ENCODE peak calls at places on chromosome 10, in six cellular contexts. One of them, this sample, is unnamed.
A peak's percentile ranks its signal among the peaks of the same experiment; 100 is the strongest.

GRCh38 chr10:79221110-79222051 is 125.9 kb upstream of the PPIF start:
- DNase-seq in SHP77 treated with DMSO at 0.1 percent for 48 hours: no peak
- DNase-seq in AG04449: no peak
- DNase-seq in activated T-cell treated with anti-CD3 and anti-CD28 coated beads for 24 hours: no peak
- DNase-seq in RPMI8226: no peak
- DNase-seq in stimulated activated CD4-positive, alpha-beta T cell treated with anti-CD3 and anti-CD28 coated beads, Interleukin-1b, Interleukin-23, amount 100 ng/mL, for 48 hours: no peak
- DNase-seq in this sample: no peak

GRCh38 chr10:28973309-28973972 is 296.1 kb downstream of the BAMBI start:
- DNase-seq in SHP77 treated with DMSO at 0.1 percent for 48 hours: no peak
- DNase-seq in AG04449: no peak
- DNase-seq in activated T-cell treated with anti-CD3 and anti-CD28 coated beads for 24 hours: no peak
- DNase-seq in RPMI8226: no peak
- DNase-seq in stimulated activated CD4-positive, alpha-beta T cell treated with anti-CD3 and anti-CD28 coated beads, Interleukin-1b, Interleukin-23, amount 100 ng/mL, for 48 hours: no peak
- DNase-seq in this sample: no peak

GRCh38 chr10:124706462-124706857 is 37.7 kb downstream of the FAM53B start:
- DNase-seq in SHP77 treated with DMSO at 0.1 percent for 48 hours: no peak
- DNase-seq in AG04449: no peak
- DNase-seq in activated T-cell treated with anti-CD3 and anti-CD28 coated beads for 24 hours: no peak
- DNase-seq in RPMI8226: no peak
- DNase-seq in stimulated activated CD4-positive, alpha-beta T cell treated with anti-CD3 and anti-CD28 coated beads, Interleukin-1b, Interleukin-23, amount 100 ng/mL, for 48 hours: no peak
- DNase-seq in this sample: no peak

GRCh38 chr10:73992899-73993788 is 4.8 kb upstream of the VCL start:
- DNase-seq in SHP77 treated with DMSO at 0.1 percent for 48 hours: no peak
- DNase-seq in AG04449: no peak
- DNase-seq in activated T-cell treated with anti-CD3 and anti-CD28 coated beads for 24 hours: no peak
- DNase-seq in RPMI8226: no peak
- DNase-seq in stimulated activated CD4-positive, alpha-beta T cell treated with anti-CD3 and anti-CD28 coated beads, Interleukin-1b, Interleukin-23, amount 100 ng/mL, for 48 hours: no peak
- DNase-seq in this sample: no peak

GRCh38 chr10:132876131-132876860 is 66.1 kb downstream of the CFAP46 start:
- DNase-seq in SHP77 treated with DMSO at 0.1 percent for 48 hours: no peak
- DNase-seq in AG04449: no peak
- DNase-seq in activated T-cell treated with anti-CD3 and anti-CD28 coated beads for 24 hours: no peak
- DNase-seq in RPMI8226: no peak
- DNase-seq in stimulated activated CD4-positive, alpha-beta T cell treated with anti-CD3 and anti-CD28 coated beads, Interleukin-1b, Interleukin-23, amount 100 ng/mL, for 48 hours: no peak
- DNase-seq in this sample: no peak

GRCh38 chr10:75209325-75210192 is 1.0 kb upstream of the VDAC2 start:
- DNase-seq in SHP77 treated with DMSO at 0.1 percent for 48 hours: peak; percentile 6
- DNase-seq in AG04449: no peak
- DNase-seq in activated T-cell treated with anti-CD3 and anti-CD28 coated beads for 24 hours: peak; percentile 68
- DNase-seq in RPMI8226: peak; percentile 72
- DNase-seq in stimulated activated CD4-positive, alpha-beta T cell treated with anti-CD3 and anti-CD28 coated beads, Interleukin-1b, Interleukin-23, amount 100 ng/mL, for 48 hours: peak; percentile 77
- DNase-seq in this sample: no peak

GRCh38 chr10:101588879-101589278 is 758 bp downstream of the DPCD start:
- DNase-seq in SHP77 treated with DMSO at 0.1 percent for 48 hours: no peak
- DNase-seq in AG04449: no peak
- DNase-seq in activated T-cell treated with anti-CD3 and anti-CD28 coated beads for 24 hours: no peak
- DNase-seq in RPMI8226: no peak
- DNase-seq in stimulated activated CD4-positive, alpha-beta T cell treated with anti-CD3 and anti-CD28 coated beads, Interleukin-1b, Interleukin-23, amount 100 ng/mL, for 48 hours: no peak
- DNase-seq in this sample: no peak

GRCh38 chr10:68506406-68506805 is 20.9 kb downstream of the SLC25A16 start:
- DNase-seq in SHP77 treated with DMSO at 0.1 percent for 48 hours: no peak
- DNase-seq in AG04449: no peak
- DNase-seq in activated T-cell treated with anti-CD3 and anti-CD28 coated beads for 24 hours: no peak
- DNase-seq in RPMI8226: no peak
- DNase-seq in stimulated activated CD4-positive, alpha-beta T cell treated with anti-CD3 and anti-CD28 coated beads, Interleukin-1b, Interleukin-23, amount 100 ng/mL, for 48 hours: no peak
- DNase-seq in this sample: no peak

GRCh38 chr10:117442944-117443676 is 67.9 kb upstream of the PDZD8 start:
- DNase-seq in SHP77 treated with DMSO at 0.1 percent for 48 hours: peak; percentile 40
- DNase-seq in AG04449: no peak
- DNase-seq in activated T-cell treated with anti-CD3 and anti-CD28 coated beads for 24 hours: peak; percentile 14
- DNase-seq in RPMI8226: peak; percentile 63
- DNase-seq in stimulated activated CD4-positive, alpha-beta T cell treated with anti-CD3 and anti-CD28 coated beads, Interleukin-1b, Interleukin-23, amount 100 ng/mL, for 48 hours: peak; percentile 44
- DNase-seq in this sample: peak; percentile 69

GRCh38 chr10:74328388-74328787 is 177.4 kb downstream of the ADK start:
- DNase-seq in SHP77 treated with DMSO at 0.1 percent for 48 hours: no peak
- DNase-seq in AG04449: no peak
- DNase-seq in activated T-cell treated with anti-CD3 and anti-CD28 coated beads for 24 hours: no peak
- DNase-seq in RPMI8226: no peak
- DNase-seq in stimulated activated CD4-positive, alpha-beta T cell treated with anti-CD3 and anti-CD28 coated beads, Interleukin-1b, Interleukin-23, amount 100 ng/mL, for 48 hours: no peak
- DNase-seq in this sample: no peak

GRCh38 chr10:119755446-119755845 is 29.6 kb downstream of the INPP5F start:
- DNase-seq in SHP77 treated with DMSO at 0.1 percent for 48 hours: no peak
- DNase-seq in AG04449: no peak
- DNase-seq in activated T-cell treated with anti-CD3 and anti-CD28 coated beads for 24 hours: no peak
- DNase-seq in RPMI8226: no peak
- DNase-seq in stimulated activated CD4-positive, alpha-beta T cell treated with anti-CD3 and anti-CD28 coated beads, Interleukin-1b, Interleukin-23, amount 100 ng/mL, for 48 hours: no peak
- DNase-seq in this sample: no peak

GRCh38 chr10:28694530-28694929 is 17.2 kb downstream of the BAMBI start:
- DNase-seq in SHP77 treated with DMSO at 0.1 percent for 48 hours: no peak
- DNase-seq in AG04449: no peak
- DNase-seq in activated T-cell treated with anti-CD3 and anti-CD28 coated beads for 24 hours: no peak
- DNase-seq in RPMI8226: no peak
- DNase-seq in stimulated activated CD4-positive, alpha-beta T cell treated with anti-CD3 and anti-CD28 coated beads, Interleukin-1b, Interleukin-23, amount 100 ng/mL, for 48 hours: no peak
- DNase-seq in this sample: no peak

GRCh38 chr10:14385591-14386201 is 55.0 kb upstream of the FRMD4A start:
- DNase-seq in SHP77 treated with DMSO at 0.1 percent for 48 hours: no peak
- DNase-seq in AG04449: no peak
- DNase-seq in activated T-cell treated with anti-CD3 and anti-CD28 coated beads for 24 hours: no peak
- DNase-seq in RPMI8226: no peak
- DNase-seq in stimulated activated CD4-positive, alpha-beta T cell treated with anti-CD3 and anti-CD28 coated beads, Interleukin-1b, Interleukin-23, amount 100 ng/mL, for 48 hours: no peak
- DNase-seq in this sample: no peak